ENCODE peak calls at places on chromosomes 5 and 9, in nine cellular contexts. F, X, T, N, R, Q, C, S and Y are unnamed samples.
A peak's percentile ranks its signal among the peaks of the same experiment; 100 is the strongest.

GRCh38 chr9:131274674-131275331 is 1.5 kb downstream of the FAM78A start:
- DNase-seq in T (no peak), R (no peak), X (no peak), S (peak; percentile 43), Q (peak; percentile 84), N (peak; percentile 38), C (peak; percentile 76), F (peak; percentile 50), Y (no peak)

GRCh38 chr9:133708770-133709611 is 29.2 kb downstream of the SARDH start:
- DNase-seq in S (peak; percentile 86), T (no peak), X (no peak), N (no peak), R (no peak), Q (peak; percentile 37), F (no peak), C (peak; percentile 14), Y (no peak)

GRCh38 chr5:115258001-115258400 is 4.7 kb downstream of the PGGT1B start:
- DNase-seq in C (no peak), S (no peak), N (no peak), X (no peak), T (no peak), Q (no peak), F (no peak), R (no peak), Y (no peak)

GRCh38 chr9:114696814-114697544 is 15.0 kb upstream of the TEX48 start:
- DNase-seq in Q (no peak), S (no peak), T (no peak), R (no peak), X (no peak), C (no peak), F (no peak), N (no peak), Y (no peak)

GRCh38 chr5:50440651-50441478 is at the start of gene EMB:
- DNase-seq in T (peak; percentile 77), X (peak; percentile 77), R (peak; percentile 27), N (no peak), S (peak; percentile 93), F (peak; percentile 59), C (peak; percentile 71), Q (peak; percentile 80), Y (peak; percentile 70)

GRCh38 chr5:39767906-39768305 is 343.1 kb upstream of the DAB2 start:
- DNase-seq in C (no peak), S (no peak), R (no peak), N (no peak), X (no peak), T (no peak), Q (no peak), F (no peak), Y (no peak)

GRCh38 chr9:81687521-81688261 is 1.7 kb downstream of the TLE1 start:
- DNase-seq in S (no peak), C (peak; percentile 53), R (no peak), Q (peak; percentile 67), F (peak; percentile 64), T (peak; percentile 72), X (peak; percentile 68), N (peak; percentile 60), Y (no peak)

GRCh38 chr5:23440703-23441102 is 66.7 kb upstream of the PRDM9 start:
- DNase-seq in Q (no peak), R (no peak), S (no peak), F (no peak), T (no peak), C (no peak), N (no peak), X (no peak), Y (no peak)

GRCh38 chr9:19229725-19230355 is 653 bp upstream of the DENND4C start:
- DNase-seq in X (peak; percentile 64), T (no peak), N (peak; percentile 15), F (peak; percentile 70), R (no peak), C (no peak), S (peak; percentile 81), Q (no peak), Y (no peak)

GRCh38 chr9:104093162-104093561 is 947 bp upstream of the SMC2 start:
- DNase-seq in C (no peak), N (no peak), S (peak; percentile 22), Q (no peak), X (peak; percentile 5), T (peak; percentile 8), R (no peak), F (no peak), Y (no peak)

GRCh38 chr9:4366649-4367330 is 66.9 kb upstream of the GLIS3 start:
- DNase-seq in N (no peak), T (peak; percentile 49), S (peak; percentile 32), Q (no peak), R (no peak), C (no peak), X (peak; percentile 12), F (peak; percentile 69), Y (no peak)

GRCh38 chr9:113511047-113511521 is 47.6 kb downstream of the RGS3 start:
- DNase-seq in C (peak; percentile 76), T (no peak), X (peak; percentile 73), R (no peak), S (no peak), Q (peak; percentile 69), F (peak; percentile 68), N (no peak), Y (no peak)

GRCh38 chr9:20220286-20220685 is 402.0 kb downstream of the MLLT3 start:
- DNase-seq in Q (no peak), N (no peak), F (no peak), C (no peak), S (no peak), X (no peak), R (no peak), T (no peak), Y (no peak)

GRCh38 chr9:83646500-83647239 is 23.7 kb downstream of the IDNK start:
- DNase-seq in T (no peak), X (no peak), S (no peak), C (no peak), F (no peak), R (no peak), N (no peak), Q (no peak), Y (no peak)

GRCh38 chr5:6302099-6302498 is 76.2 kb downstream of the MED10 start:
- DNase-seq in T (no peak), N (no peak), X (no peak), Q (no peak), C (no peak), R (no peak), F (no peak), S (no peak), Y (no peak)

GRCh38 chr9:111904889-111905288 is 8.3 kb downstream of the UGCG start:
- DNase-seq in N (no peak), F (no peak), X (no peak), S (no peak), C (no peak), T (no peak), R (no peak), Q (no peak), Y (no peak)
- H3K4me1 ChIP-seq in N (peaks cover 73% of the 10 kb centered on the region), F (peaks cover 94% of the 10 kb centered on the region), X (peaks cover 7% of the 10 kb centered on the region), S (peaks cover 18% of the 10 kb centered on the region), C (peaks cover 36% of the 10 kb centered on the region), T (peaks cover 34% of the 10 kb centered on the region), R (peaks cover 72% of the 10 kb centered on the region), Q (peaks cover 4% of the 10 kb centered on the region), Y (peaks cover 22% of the 10 kb centered on the region)

GRCh38 chr5:3022665-3023064 is 271.2 kb upstream of the IRX2 start:
- DNase-seq in N (no peak), S (no peak), F (no peak), T (no peak), C (no peak), R (no peak), X (no peak), Q (no peak), Y (no peak)
- H3K9me3 ChIP-seq in N (no peaks in the 10 kb centered on the region), S (no peaks in the 10 kb centered on the region), F (no peaks in the 10 kb centered on the region), T (no peaks in the 10 kb centered on the region), C (peaks cover 7% of the 10 kb centered on the region), R (no peaks in the 10 kb centered on the region), X (no peaks in the 10 kb centered on the region), Q (no peaks in the 10 kb centered on the region), Y (no peaks in the 10 kb centered on the region)

DNA sequence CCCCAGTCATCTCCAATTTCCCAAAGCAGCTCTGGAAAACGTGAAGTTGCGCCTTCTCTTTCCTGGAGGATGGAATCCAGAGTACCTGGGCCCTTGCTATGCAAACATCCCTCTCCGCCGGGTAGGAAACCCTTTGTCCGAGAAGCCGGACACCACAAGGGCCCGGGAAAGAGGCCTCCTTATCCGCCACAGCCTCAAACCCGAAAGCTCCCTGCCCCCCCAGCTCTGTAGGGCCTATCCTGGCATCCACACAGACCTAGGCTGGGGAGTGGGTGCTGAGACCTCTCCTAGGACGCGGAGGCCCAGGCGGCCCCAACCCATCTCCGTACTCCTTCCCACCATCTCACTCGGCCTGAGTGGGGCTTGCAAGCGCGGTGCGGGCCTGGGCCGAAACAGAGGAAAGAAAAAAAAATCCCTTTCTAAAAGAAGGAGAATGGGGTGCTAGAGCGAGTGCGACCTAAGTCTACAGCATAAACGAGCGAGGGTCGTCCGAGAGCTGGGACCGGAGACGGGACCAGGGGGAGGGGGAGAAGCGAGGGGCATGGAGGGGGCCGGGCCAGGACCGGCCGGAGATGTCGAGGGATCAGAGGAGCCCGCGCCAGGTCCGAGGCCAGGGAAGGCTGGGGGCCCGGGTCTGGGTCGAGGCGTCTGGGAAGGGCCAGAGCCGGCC is 595 bp downstream of the FBXW11 start:
- DNase-seq in N (peak; percentile 22), S (peak; percentile 33), R (no peak), C (peak; percentile 32), F (peak; percentile 46), Q (no peak), X (peak; percentile 75), T (peak; percentile 53), Y (no peak)
- H3K4me1 ChIP-seq in N (peaks cover 59% of the 10 kb centered on the region), S (peaks cover 39% of the 10 kb centered on the region), R (peaks cover 54% of the 10 kb centered on the region), C (peaks cover 31% of the 10 kb centered on the region), F (peaks cover 51% of the 10 kb centered on the region), Q (no peaks in the 10 kb centered on the region), X (peaks cover 20% of the 10 kb centered on the region), T (peaks cover 28% of the 10 kb centered on the region), Y (peaks cover 30% of the 10 kb centered on the region)

GRCh38 chr5:1312206-1312605 is 17.3 kb upstream of the TERT start:
- DNase-seq in X (no peak), Q (peak; percentile 32), F (no peak), R (no peak), C (no peak), S (peak; percentile 46), T (no peak), N (no peak), Y (peak; percentile 35)

GRCh38 chr5:1311443-1312055 is 16.7 kb upstream of the TERT start:
- DNase-seq in T (no peak), X (no peak), N (no peak), F (no peak), Q (peak; percentile 25), S (no peak), R (no peak), C (no peak), Y (no peak)

GRCh38 chr5:1314564-1314982 is 19.7 kb upstream of the TERT start:
- DNase-seq in X (no peak), C (no peak), R (no peak), Q (peak; percentile 34), N (no peak), F (no peak), T (no peak), S (no peak), Y (no peak)

GRCh38 chr5:1312993-1313833 is 18.3 kb upstream of the TERT start:
- DNase-seq in F (no peak), N (no peak), X (no peak), R (no peak), T (no peak), Q (peak; percentile 35), C (no peak), S (peak; percentile 97), Y (peak; percentile 32)

DNA sequence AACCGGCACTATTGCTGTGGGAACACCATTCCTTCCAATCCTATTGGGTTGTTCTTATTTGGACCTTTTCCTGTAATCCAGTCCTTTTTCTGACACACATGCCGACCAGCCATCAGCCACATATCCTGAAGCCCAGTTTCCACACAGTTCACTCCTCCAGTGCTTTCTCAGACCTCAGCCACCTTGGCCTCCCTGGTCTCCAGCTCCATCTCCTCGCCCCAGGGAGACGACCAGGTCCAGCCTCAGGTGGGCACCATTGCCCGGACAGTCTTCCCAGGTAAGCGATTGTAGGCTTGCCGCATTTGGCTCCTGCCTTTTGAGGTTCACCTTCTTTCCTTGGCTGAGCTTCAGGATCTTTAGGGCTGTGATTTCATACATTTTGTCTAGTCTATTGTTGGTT is 15.2 kb upstream of the TERT start:
- DNase-seq in Q (peak; percentile 5), N (no peak), X (no peak), R (no peak), S (no peak), T (peak; percentile 1), C (no peak), F (no peak), Y (no peak)
- H3K9me3 ChIP-seq in Q (no peaks in the 10 kb centered on the region), N (no peaks in the 10 kb centered on the region), X (no peaks in the 10 kb centered on the region), R (peaks cover 3% of the 10 kb centered on the region), S (peaks cover 31% of the 10 kb centered on the region), T (no peaks in the 10 kb centered on the region), C (no peaks in the 10 kb centered on the region), F (no peaks in the 10 kb centered on the region), Y (no peaks in the 10 kb centered on the region)